ENCODE peak calls at places on chromosomes 3 and 15, in five cellular contexts. M is HCT116, V is K562, N is HepG2, U is H1. E is an unnamed sample.

GRCh38 chr3:42980209-42980608 is 1.1 kb downstream of the GASK1A start:
- DNase-seq in M (no peak), V (no peak), N (no peak), U (no peak), E (no peak)

GRCh38 chr3:60645801-60646200 is 605.5 kb downstream of the FHIT start:
- DNase-seq in M (no peak), V (no peak), N (no peak), U (no peak), E (no peak)

GRCh38 chr3:107684431-107684925 is 161.7 kb downstream of the BBX start:
- DNase-seq in M (no peak), V (no peak), N (peak), U (no peak), E (no peak)

GRCh38 chr3:170603770-170604510 is 18.1 kb upstream of the SLC7A14 start:
- DNase-seq in M (no peak), V (no peak), N (no peak), U (no peak), E (no peak)

GRCh38 chr15:89760303-89761008 is 9.4 kb upstream of the MESP1 start:
- DNase-seq in M (peak), V (peak), N (peak), U (peak), E (no peak)

GRCh38 chr3:142857056-142857455 is 31.8 kb downstream of the PCOLCE2 start:
- DNase-seq in M (peak), V (no peak), N (peak), U (no peak), E (no peak)

GRCh38 chr3:128076783-128077624 is 24.8 kb downstream of the SEC61A1 start:
- DNase-seq in M (no peak), V (peak), N (no peak), U (no peak), E (no peak)

GRCh38 chr3:51680196-51680595 is 9.1 kb downstream of the TEX264 start:
- DNase-seq in M (no peak), V (no peak), N (no peak), U (no peak), E (no peak)

GRCh38 chr15:99202176-99202552 is 47.2 kb downstream of the TTC23 start:
- DNase-seq in M (no peak), V (no peak), N (no peak), U (no peak), E (no peak)

GRCh38 chr15:69912116-69912515 is 185.6 kb downstream of the TLE3 start:
- DNase-seq in M (no peak), V (no peak), N (no peak), U (no peak), E (no peak)
- TF ChIP-seq JUND in M (no peak), V (no peak), N (no peak), U (no peak), E (no peak)

GRCh38 chr15:75204340-75205063 is 2.8 kb downstream of the C15orf39 start:
- DNase-seq in M (peak), V (peak), N (peak), U (peak), E (peak)
- TF ChIP-seq POLR2A in M (no peak), V (no peak), N (no peak), U (no peak), E (peak)

GRCh38 chr3:46667657-46668056 is 25.8 kb downstream of the ALS2CL start:
- DNase-seq in M (no peak), V (no peak), N (no peak), U (no peak), E (no peak)
- TF ChIP-seq JUND in M (no peak), V (no peak), N (no peak), U (no peak), E (no peak)

DNA sequence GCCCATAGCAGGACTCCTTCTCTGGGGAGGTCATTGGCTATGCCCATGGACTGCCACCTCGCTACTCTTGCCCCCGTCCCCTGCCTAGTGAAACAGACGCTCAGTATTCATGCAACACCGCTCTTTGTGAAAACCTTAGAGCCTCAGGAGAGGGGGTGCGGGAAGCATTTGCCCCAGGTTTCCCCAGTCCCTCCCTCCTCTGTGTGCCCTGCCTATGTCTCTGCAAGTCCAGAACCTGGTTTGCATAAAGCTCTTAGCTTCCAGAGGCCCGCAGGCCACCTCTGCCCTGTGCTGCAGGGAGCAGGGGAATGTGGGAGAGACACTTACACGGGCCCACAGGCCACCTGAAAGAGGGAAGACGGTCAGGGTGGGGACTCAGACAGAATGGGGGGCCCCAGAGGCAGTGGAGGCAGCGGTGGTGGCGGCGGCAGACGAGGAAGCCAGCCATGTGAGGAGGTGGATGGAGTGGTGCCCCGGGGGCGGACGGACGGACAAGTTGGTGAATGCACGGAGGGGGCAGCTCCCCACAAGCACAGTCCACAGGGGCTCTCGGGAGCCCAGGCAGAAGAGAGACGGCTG is 33.8 kb upstream of the CTSH start:
- DNase-seq in M (no peak), V (no peak), N (no peak), U (no peak), E (peak)
- TF ChIP-seq POLR2A in M (no peak), V (no peak), N (no peak), U (no peak), E (no peak)

GRCh38 chr15:59438891-59439290 is 905 bp downstream of the FAM81A start:
- DNase-seq in M (no peak), V (no peak), N (no peak), U (no peak), E (no peak)

GRCh38 chr15:59436774-59437472 is 1.1 kb upstream of the FAM81A start:
- DNase-seq in M (no peak), V (no peak), N (no peak), U (no peak), E (no peak)

GRCh38 chr15:59439571-59439970 is 1.6 kb downstream of the FAM81A start:
- DNase-seq in M (no peak), V (no peak), N (no peak), U (no peak), E (no peak)

GRCh38 chr15:59437473-59437776 is 561 bp upstream of the FAM81A start:
- DNase-seq in M (no peak), V (no peak), N (no peak), U (no peak), E (no peak)

DNA sequence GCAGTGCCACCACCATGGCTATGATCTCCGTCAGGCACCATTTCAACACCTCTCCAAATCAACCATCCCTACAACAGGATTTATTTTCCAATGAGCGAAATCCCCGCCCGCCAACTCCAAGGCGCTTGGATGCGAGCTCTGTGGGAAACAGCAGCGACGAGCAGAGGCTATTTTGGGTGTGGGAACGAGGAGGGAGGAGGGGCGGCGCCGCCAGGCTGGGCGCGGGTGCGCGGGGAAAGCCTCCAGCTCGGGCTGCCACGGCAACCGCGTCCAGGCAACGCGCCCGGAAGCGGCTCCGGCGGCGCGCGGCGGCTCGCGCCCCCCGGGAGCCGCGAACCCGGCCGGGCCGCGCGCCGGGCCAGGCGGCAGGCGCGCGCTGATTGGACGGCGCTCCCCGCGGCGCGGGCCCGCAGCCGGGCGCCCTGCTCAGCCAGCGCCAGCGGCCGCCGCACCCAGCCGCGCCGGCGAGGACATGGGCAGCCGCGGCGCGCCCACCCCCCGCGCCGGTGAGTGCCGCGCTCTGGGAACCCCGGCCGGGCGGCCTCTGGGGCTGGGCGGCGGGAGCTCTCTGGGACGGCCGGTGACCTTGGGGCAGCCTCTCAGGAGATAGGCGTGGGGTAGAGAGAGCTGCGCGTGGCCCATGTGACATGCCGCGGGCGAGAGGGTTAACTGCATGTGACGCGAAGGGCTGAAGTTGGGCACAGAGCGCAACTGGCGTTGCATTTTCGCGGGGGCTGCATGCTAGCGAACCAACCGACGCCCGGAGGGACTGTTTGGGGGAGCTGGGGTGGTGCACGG is at the start of gene FAM81A:
- DNase-seq in M (peak), V (peak), N (no peak), U (peak), E (no peak)
- TF ChIP-seq JUND in M (no peak), V (no peak), N (no peak), U (no peak), E (no peak)